ENCODE peak calls at places on chromosomes 6 and 20, in five cellular contexts. P is cardiac muscle cell; B is CD8-positive, alpha-beta T cell; Y is gastrocnemius medialis; U is esophagus muscularis mucosa. Z is an unnamed sample. For H3K4me1, the result is how much of the 10 kb centered on the place peaks cover.

GRCh38 chr20:17911927-17912326 is 56.7 kb downstream of the SNX5 start:
- DNase-seq in B (no peak), U (no peak), P (no peak), Y (no peak), Z (no peak)

GRCh38 chr6:81727876-81728517 is 24.5 kb downstream of the TENT5A start:
- DNase-seq in P (no peak), B (no peak), U (no peak), Y (no peak), Z (no peak)

GRCh38 chr20:43096471-43096870 is 93.2 kb downstream of the PTPRT start:
- DNase-seq in B (no peak), Y (no peak), P (peak), U (no peak), Z (no peak)

GRCh38 chr6:27096834-27097511 is 150.5 kb upstream of the PRSS16 start:
- DNase-seq in U (no peak), P (peak), B (peak), Y (no peak), Z (no peak)

GRCh38 chr6:10146723-10147451 is 268.0 kb downstream of the TFAP2A start:
- DNase-seq in U (no peak), Y (no peak), B (no peak), P (peak), Z (no peak)

GRCh38 chr6:119267506-119267905 is 82.1 kb downstream of the MAN1A1 start:
- DNase-seq in U (no peak), B (no peak), Y (no peak), P (no peak), Z (no peak)

GRCh38 chr6:162875070-162875469 is 147.3 kb downstream of the PACRG start:
- DNase-seq in P (no peak), B (no peak), Y (no peak), U (no peak), Z (no peak)

GRCh38 chr20:49482173-49482572 is 295 bp downstream of the KCNB1 start:
- DNase-seq in P (no peak), U (no peak), B (no peak), Y (no peak), Z (no peak)

GRCh38 chr6:142746524-142746923 is 198.5 kb downstream of the HIVEP2 start:
- DNase-seq in B (peak), P (peak), U (no peak), Y (no peak), Z (no peak)

GRCh38 chr6:118171852-118172251 is 264.8 kb downstream of the SLC35F1 start:
- DNase-seq in B (no peak), U (no peak), Y (no peak), P (no peak), Z (no peak)

GRCh38 chr6:164227952-164228522 is 813.5 kb downstream of the QKI start:
- DNase-seq in Y (no peak), B (no peak), P (no peak), U (peak), Z (no peak)

GRCh38 chr6:119110601-119111548 is 32.4 kb upstream of the FAM184A start:
- DNase-seq in U (peak), B (peak), Y (no peak), P (peak), Z (no peak)

GRCh38 chr6:64890609-64891008 is 816.4 kb downstream of the EYS start:
- DNase-seq in B (no peak), P (no peak), U (no peak), Y (no peak), Z (no peak)

GRCh38 chr6:53815381-53816119 is 20.7 kb downstream of the LRRC1 start:
- DNase-seq in Y (no peak), P (no peak), B (no peak), U (no peak), Z (no peak)

GRCh38 chr6:87731818-87732661 is 30.0 kb upstream of the AKIRIN2 start:
- DNase-seq in B (no peak), U (peak), Y (peak), P (no peak), Z (no peak)

GRCh38 chr6:108927927-108928326 is 79.7 kb downstream of the ARMC2 start:
- DNase-seq in B (no peak), P (no peak), Y (no peak), U (no peak), Z (no peak)

GRCh38 chr20:44208770-44209169 is 1.8 kb downstream of the OSER1 start:
- DNase-seq in U (no peak), B (no peak), Y (no peak), P (no peak), Z (no peak)

GRCh38 chr6:1477432-1478090 is 88.2 kb downstream of the FOXF2 start:
- DNase-seq in P (no peak), U (no peak), B (no peak), Y (no peak), Z (no peak)
- H3K4me1 ChIP-seq in P (under half), U (under half), B (under half), Y (under half), Z (under half)

GRCh38 chr6:49490633-49491032 is 9.1 kb upstream of the GLYATL3 start:
- DNase-seq in Y (no peak), B (no peak), U (no peak), P (no peak), Z (no peak)
- TF ChIP-seq CTCF in Y (no peak), B (no peak), U (no peak), P (no peak), Z (no peak)

GRCh38 chr6:145787688-145788087 is 26.9 kb downstream of the FBXO30 start:
- DNase-seq in P (no peak), Y (no peak), U (no peak), B (no peak), Z (no peak)

GRCh38 chr6:145789443-145789842 is 25.2 kb downstream of the FBXO30 start:
- DNase-seq in U (no peak), P (no peak), Y (peak), B (no peak), Z (no peak)

GRCh38 chr6:145784683-145785082 is 29.9 kb downstream of the FBXO30 start:
- DNase-seq in P (no peak), B (no peak), U (no peak), Y (peak), Z (no peak)

DNA sequence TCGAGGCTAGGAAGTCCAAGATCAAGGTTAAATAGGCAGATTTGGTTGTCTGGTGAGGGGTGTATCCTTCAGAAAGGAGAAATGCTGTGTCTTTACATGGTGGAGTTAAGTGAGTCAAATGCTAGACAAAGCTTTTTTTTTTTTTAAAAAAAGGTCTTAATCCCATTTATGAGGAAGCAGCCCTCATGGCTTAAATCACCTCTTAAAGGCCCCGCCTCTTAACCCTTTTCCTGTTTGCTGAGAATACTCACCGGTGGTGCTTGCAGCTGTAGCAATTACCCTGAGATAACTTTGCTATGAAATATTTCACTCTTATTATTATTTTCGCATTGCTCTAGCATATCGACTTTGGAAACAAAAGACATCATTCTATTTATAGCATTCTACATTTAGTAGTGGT is 30.8 kb downstream of the FBXO30 start:
- DNase-seq in P (no peak), U (no peak), B (no peak), Y (no peak), Z (no peak)
- H3K4me1 ChIP-seq in P (under half), U (under half), B (under half), Y (under half), Z (under half)

GRCh38 chr6:1378224-1379025 is 11.0 kb upstream of the FOXF2 start:
- DNase-seq in B (no peak), P (no peak), Y (no peak), U (peak), Z (no peak)

GRCh38 chr6:1380625-1381396 is 8.6 kb upstream of the FOXF2 start:
- DNase-seq in B (no peak), U (no peak), P (no peak), Y (no peak), Z (no peak)

GRCh38 chr6:1379810-1380198 is 9.6 kb upstream of the FOXF2 start:
- DNase-seq in B (no peak), U (no peak), P (no peak), Y (no peak), Z (no peak)

GRCh38 chr6:1377526-1378223 is 11.7 kb upstream of the FOXF2 start:
- DNase-seq in B (no peak), P (no peak), U (peak), Y (no peak), Z (no peak)

GRCh38 chr6:1379026-1379809 is 10.2 kb upstream of the FOXF2 start:
- DNase-seq in Y (no peak), P (no peak), B (no peak), U (peak), Z (no peak)
- TF ChIP-seq CTCF in Y (no peak), P (no peak), B (no peak), U (no peak), Z (no peak)

GRCh38 chr20:38883981-38884733 is 42.1 kb upstream of the FAM83D start:
- DNase-seq in B (no peak), Y (no peak), P (no peak), U (no peak), Z (no peak)

GRCh38 chr20:38881806-38882440 is 44.3 kb upstream of the FAM83D start:
- DNase-seq in P (no peak), U (no peak), B (no peak), Y (no peak), Z (no peak)

GRCh38 chr20:38885357-38885756 is 40.9 kb upstream of the FAM83D start:
- DNase-seq in B (no peak), Y (no peak), P (no peak), U (no peak), Z (no peak)

GRCh38 chr20:38882600-38882999 is 43.6 kb upstream of the FAM83D start:
- DNase-seq in Y (no peak), P (no peak), U (no peak), B (no peak), Z (no peak)

DNA sequence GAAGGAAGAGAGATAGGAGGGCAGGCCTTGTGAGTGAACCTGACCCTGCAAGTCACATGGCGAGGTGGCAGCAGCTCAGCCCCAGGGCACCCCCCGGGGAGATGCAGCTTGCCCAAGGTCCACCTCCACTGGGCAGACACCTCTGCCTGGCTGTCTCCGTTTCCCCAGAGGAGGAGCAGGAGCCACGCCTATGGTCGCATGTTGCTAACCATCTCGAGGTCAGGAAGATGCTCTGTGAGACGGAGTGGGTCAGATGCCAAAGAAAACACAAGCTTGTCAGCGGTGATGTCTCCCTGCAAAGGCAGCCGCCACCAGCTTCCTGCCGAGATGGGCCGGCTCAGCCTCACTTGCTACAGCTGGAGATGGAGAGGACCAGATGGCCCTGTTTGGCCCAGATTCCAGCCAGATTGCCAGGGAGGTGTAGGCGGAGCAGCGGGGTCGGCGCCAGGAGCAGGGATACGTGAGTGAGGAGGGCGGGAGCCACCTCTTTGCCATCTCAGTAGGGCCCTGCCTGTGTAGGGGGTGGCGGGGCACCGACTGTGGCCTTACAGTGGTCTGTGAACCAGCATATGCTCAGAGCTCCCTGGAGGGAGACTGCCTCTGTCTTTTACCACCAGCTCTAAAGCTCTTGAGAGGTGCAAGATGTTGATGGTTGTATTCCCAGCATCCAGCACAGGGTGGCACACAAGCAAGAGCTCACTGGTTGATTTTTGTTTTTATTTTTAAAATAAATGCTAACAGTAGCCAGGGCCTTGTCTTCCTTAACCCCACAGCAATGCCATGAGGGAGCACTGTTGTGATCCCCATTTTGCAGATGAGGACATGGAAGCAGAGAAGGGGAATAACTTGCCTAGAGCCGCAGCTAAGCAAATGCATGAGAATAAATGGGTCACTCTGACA is 42.9 kb upstream of the FAM83D start:
- DNase-seq in Y (no peak), P (no peak), B (no peak), U (no peak), Z (no peak)
- H3K4me1 ChIP-seq in Y (under half), P (under half), B (under half), U (under half), Z (under half)